ENCODE peak calls at places on chromosomes 12 and 14, in five cellular contexts. Y is AG04450, C is kidney, H is endothelial cell of umbilical vein, V is cardiac fibroblast. A is an unnamed sample.

GRCh38 chr14:104114421-104115130 is 23.8 kb upstream of the KIF26A start:
- DNase-seq in Y (no peak), C (peak; percentile 49), H (no peak), V (no peak), A (no peak)

GRCh38 chr14:89544636-89545301 is 127.7 kb upstream of the FOXN3 start:
- DNase-seq in Y (no peak), C (no peak), H (no peak), V (peak; percentile 67), A (no peak)

GRCh38 chr12:50734409-50735263 is 29.3 kb upstream of the ATF1 start:
- DNase-seq in Y (no peak), C (no peak), H (peak; percentile 39), V (peak; percentile 56), A (no peak)

GRCh38 chr14:96634481-96634880 is 132.3 kb downstream of the PAPOLA start:
- DNase-seq in Y (no peak), C (no peak), H (no peak), V (no peak), A (no peak)

GRCh38 chr12:116276433-116277216 is 868 bp downstream of the MED13L start:
- DNase-seq in Y (no peak), C (peak; percentile 89), H (peak; percentile 67), V (peak; percentile 66), A (peak; percentile 8)

GRCh38 chr12:75720807-75721206 is 209.4 kb upstream of the KRR1 start:
- DNase-seq in Y (no peak), C (no peak), H (no peak), V (no peak), A (no peak)

GRCh38 chr12:14892726-14893442 is 7.2 kb upstream of the MGP start:
- DNase-seq in Y (no peak), C (no peak), H (no peak), V (peak; percentile 72), A (peak; percentile 12)

GRCh38 chr14:103100281-103101121 is 6.0 kb downstream of the EXOC3L4 start:
- DNase-seq in Y (no peak), C (peak; percentile 59), H (no peak), V (no peak), A (no peak)

GRCh38 chr12:57617942-57618341 is 6.7 kb downstream of the ARHGEF25 start:
- DNase-seq in Y (no peak), C (peak; percentile 34), H (no peak), V (no peak), A (no peak)

GRCh38 chr14:103056322-103057027 is 874 bp downstream of the CDC42BPB start:
- DNase-seq in Y (no peak), C (peak; percentile 92), H (peak; percentile 88), V (peak; percentile 69), A (no peak)

GRCh38 chr14:70086685-70087379 is 101.9 kb downstream of the SLC8A3 start:
- DNase-seq in Y (no peak), C (no peak), H (peak; percentile 35), V (peak; percentile 62), A (no peak)

GRCh38 chr14:73786942-73787759 is 64.5 kb upstream of the PTGR2 start:
- DNase-seq in Y (no peak), C (peak; percentile 91), H (peak; percentile 37), V (no peak), A (no peak)

GRCh38 chr12:88578274-88578673 is 2.0 kb downstream of the KITLG start:
- DNase-seq in Y (no peak), C (no peak), H (peak; percentile 39), V (peak; percentile 47), A (no peak)
- H3K4me3 ChIP-seq in Y (peak overlapping the region; percentile 85), C (peak overlapping the region; percentile 94), H (no peak overlapping the region), V (peak overlapping the region; percentile 77), A (peak overlapping the region; percentile 88)

DNA sequence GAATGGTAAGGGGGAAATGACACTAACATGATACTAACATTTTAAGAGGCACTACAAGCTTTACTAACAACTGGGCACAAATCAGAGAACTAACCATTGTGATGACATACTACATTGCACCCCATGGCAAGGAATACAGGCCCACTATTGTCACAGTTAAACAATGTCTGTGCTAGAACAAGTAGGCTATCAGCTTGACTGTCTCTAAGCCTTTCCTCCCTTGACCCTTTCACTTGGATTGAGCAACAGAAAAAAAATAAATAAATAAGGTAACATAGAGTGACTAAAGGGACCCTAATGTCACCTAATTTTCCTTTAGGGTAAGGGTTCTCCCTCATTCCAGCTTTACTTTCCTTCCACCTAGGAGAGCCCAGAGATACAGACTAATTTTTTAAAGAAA is 4.4 kb downstream of the SLC38A2 start:
- DNase-seq in Y (no peak), C (no peak), H (peak; percentile 24), V (peak; percentile 44), A (no peak)
- H3K4me3 ChIP-seq in Y (peak overlapping the region; percentile 95), C (peak overlapping the region; percentile 90), H (peak overlapping the region; percentile 90), V (peak overlapping the region; percentile 92), A (peak overlapping the region; percentile 95)

DNA sequence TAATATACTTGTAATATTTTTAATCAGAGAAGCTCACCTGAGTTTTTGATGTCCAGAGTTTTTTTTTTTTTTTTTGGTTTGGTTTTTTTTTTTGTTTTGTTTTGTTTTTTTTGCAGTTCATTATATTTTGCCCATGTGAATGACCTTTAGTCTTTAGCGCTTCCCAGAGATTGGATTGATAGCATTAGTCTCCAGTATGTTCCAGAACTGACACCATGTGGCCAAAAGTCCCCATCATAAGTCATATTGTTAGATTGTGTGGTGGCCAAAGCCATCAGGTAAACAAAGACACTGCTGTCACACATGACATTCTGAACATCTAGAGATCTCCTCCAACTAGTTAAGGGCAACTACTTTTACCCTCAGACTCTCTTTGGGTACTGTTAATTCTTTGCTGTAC is 272.8 kb upstream of the GARIN2 start:
- DNase-seq in Y (no peak), C (no peak), H (no peak), V (no peak), A (no peak)
- H3K4me3 ChIP-seq in Y (no peak overlapping the region), C (no peak overlapping the region), H (no peak overlapping the region), V (no peak overlapping the region), A (no peak overlapping the region)

GRCh38 chr12:131773582-131774221 is 54.5 kb upstream of the MMP17 start:
- DNase-seq in Y (no peak), C (no peak), H (no peak), V (no peak), A (no peak)
- H3K4me3 ChIP-seq in Y (no peak overlapping the region), C (no peak overlapping the region), H (no peak overlapping the region), V (no peak overlapping the region), A (no peak overlapping the region)